ENCODE peak calls at places on chromosomes 13 and 19, in four cellular contexts. R is pancreas, J is aorta, I is Panc1. K is an unnamed sample.
A peak's percentile ranks its signal among the peaks of the same experiment; 100 is the strongest.

GRCh38 chr19:12737666-12738351 is 512 bp downstream of the GET3 start:
- DNase-seq in J (no peak), R (no peak), I (no peak), K (no peak)

GRCh38 chr13:24217601-24218281 is 57.2 kb downstream of the SPATA13 start:
- DNase-seq in J (peak; percentile 58), R (peak; percentile 43), I (no peak), K (no peak)

GRCh38 chr13:88602786-88603777 is 931.9 kb downstream of the SLITRK5 start:
- DNase-seq in I (no peak), R (no peak), J (no peak), K (no peak)

GRCh38 chr19:31659897-31660210 is 310.6 kb upstream of the TSHZ3 start:
- DNase-seq in I (no peak), R (no peak), J (no peak), K (no peak)

GRCh38 chr19:15464394-15465385 is at the start of gene RASAL3:
- DNase-seq in R (no peak), I (no peak), J (peak; percentile 63), K (no peak)

GRCh38 chr19:31350693-31351211 is 1.5 kb upstream of the TSHZ3 start:
- DNase-seq in R (peak; percentile 45), I (no peak), J (peak; percentile 74), K (no peak)

GRCh38 chr13:79246575-79246949 is 159.5 kb downstream of the RBM26 start:
- DNase-seq in J (no peak), R (no peak), I (no peak), K (no peak)

GRCh38 chr13:89169951-89170350 is 1498.8 kb downstream of the SLITRK5 start:
- DNase-seq in R (no peak), I (no peak), J (no peak), K (no peak)

GRCh38 chr19:6362351-6362801 is 1.0 kb downstream of the CLPP start:
- DNase-seq in J (no peak), I (no peak), R (no peak), K (no peak)

GRCh38 chr13:67230774-67231480 is 791 bp upstream of the PCDH9 start:
- DNase-seq in J (peak; percentile 67), I (no peak), R (peak; percentile 40), K (no peak)

GRCh38 chr13:112714772-112715569 is 25.1 kb downstream of the ATP11A start:
- DNase-seq in J (no peak), R (no peak), I (no peak), K (no peak)

GRCh38 chr19:50750010-50750409 is 20.3 kb upstream of the GPR32 start:
- DNase-seq in J (no peak), I (no peak), R (no peak), K (no peak)

GRCh38 chr19:7418575-7418974 is 69.8 kb downstream of the ARHGEF18 start:
- DNase-seq in R (no peak), I (no peak), J (no peak), K (no peak)

GRCh38 chr19:7419777-7420439 is 68.9 kb downstream of the PEX11G start:
- DNase-seq in R (no peak), I (no peak), J (no peak), K (no peak)

GRCh38 chr19:7417671-7418324 is 69.1 kb downstream of the ARHGEF18 start:
- DNase-seq in J (no peak), I (no peak), R (no peak), K (no peak)

GRCh38 chr19:7419153-7419552 is 69.7 kb downstream of the PEX11G start:
- DNase-seq in I (no peak), J (no peak), R (no peak), K (no peak)

GRCh38 chr19:7421941-7422744 is 66.7 kb downstream of the PEX11G start:
- DNase-seq in I (no peak), R (no peak), J (no peak), K (no peak)
- H3K4me3 ChIP-seq in I (no peak overlapping the region), R (no peak overlapping the region), J (no peak overlapping the region), K (no peak overlapping the region)

DNA sequence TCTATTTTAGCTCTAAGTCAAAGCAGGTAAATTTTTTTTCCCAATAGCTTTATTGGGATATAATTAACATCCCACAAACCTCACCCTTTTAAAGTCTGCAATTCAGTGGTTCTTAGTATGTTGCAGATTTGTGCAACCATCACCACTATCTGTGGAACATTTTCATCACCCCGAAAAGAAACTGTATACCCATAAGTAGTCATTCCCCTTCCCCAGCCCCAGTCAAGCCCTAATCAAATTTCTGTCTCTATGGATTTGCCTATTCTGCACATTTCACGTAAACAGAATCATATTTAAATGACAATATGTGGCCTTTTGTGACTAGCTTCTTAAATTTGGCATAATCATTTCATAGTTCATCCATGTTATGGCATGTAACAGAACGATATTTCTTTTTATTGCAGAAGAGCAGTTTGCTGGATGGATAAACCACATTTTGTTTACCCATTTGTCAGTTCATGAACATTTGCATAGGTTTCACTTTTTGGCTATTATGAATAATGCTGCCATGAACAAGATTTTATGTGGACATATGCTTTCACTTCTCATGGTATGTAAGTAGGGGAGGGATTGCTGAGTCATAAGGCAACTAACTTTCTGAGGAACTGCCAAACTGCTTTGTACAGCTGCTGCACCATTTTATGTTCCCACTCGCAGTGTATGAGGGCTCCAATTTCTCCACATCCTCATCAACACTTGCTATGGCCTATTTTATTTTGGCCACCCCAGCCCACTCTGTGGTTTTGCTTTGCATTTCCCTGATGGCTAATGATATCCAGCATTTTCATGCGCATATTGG is 10.9 kb downstream of the SLC46A3 start:
- DNase-seq in R (no peak), J (no peak), I (no peak), K (no peak)
- H3K27ac ChIP-seq in R (no peak overlapping the region), J (no peak overlapping the region), I (no peak overlapping the region), K (no peak overlapping the region)

GRCh38 chr13:95552208-95552538 is 347 bp upstream of the CLDN10 start:
- DNase-seq in I (no peak), J (no peak), R (no peak), K (no peak)
- H3K4me3 ChIP-seq in I (peak overlapping the region; percentile 59), J (no peak overlapping the region), R (peak overlapping the region; percentile 55), K (peak overlapping the region; percentile 22)

GRCh38 chr19:46021531-46022041 is 1.3 kb downstream of the PGLYRP1 start:
- DNase-seq in J (peak; percentile 40), I (no peak), R (no peak), K (no peak)

GRCh38 chr19:46019270-46019669 is 3.6 kb downstream of the PGLYRP1 start:
- DNase-seq in I (no peak), R (no peak), J (peak; percentile 27), K (no peak)

GRCh38 chr19:46022431-46023310 is at the start of gene PGLYRP1:
- DNase-seq in I (no peak), J (peak; percentile 42), R (no peak), K (no peak)

GRCh38 chr19:46022061-46022430 is 807 bp downstream of the PGLYRP1 start:
- DNase-seq in J (peak; percentile 34), R (no peak), I (no peak), K (no peak)

DNA sequence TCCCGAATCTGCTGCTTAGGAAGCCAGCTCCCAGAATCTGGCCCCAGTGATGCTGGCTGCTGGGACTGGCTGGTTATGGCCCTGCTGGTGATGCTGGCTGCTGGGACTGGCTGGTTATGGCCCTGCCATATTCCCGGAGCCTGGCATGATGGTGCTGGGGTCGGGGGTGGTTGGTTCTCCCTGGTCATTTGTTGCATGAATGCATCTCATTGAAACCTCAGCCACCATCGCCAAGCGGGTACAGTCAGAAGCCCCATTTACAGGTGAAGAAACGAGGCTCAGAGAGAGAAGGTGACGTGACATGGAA is 2.1 kb downstream of the PGLYRP1 start:
- DNase-seq in R (no peak), J (peak; percentile 21), I (no peak), K (no peak)
- H3K27ac ChIP-seq in R (no peak overlapping the region), J (no peak overlapping the region), I (no peak overlapping the region), K (no peak overlapping the region)

GRCh38 chr19:40565355-40565754 is 11.3 kb upstream of the SHKBP1 start:
- DNase-seq in J (no peak), I (no peak), R (no peak), K (no peak)

GRCh38 chr19:40567750-40568494 is 8.8 kb upstream of the SHKBP1 start:
- DNase-seq in I (no peak), J (no peak), R (no peak), K (no peak)

GRCh38 chr19:40565910-40566495 is 10.7 kb upstream of the SHKBP1 start:
- DNase-seq in J (no peak), I (no peak), R (no peak), K (no peak)

GRCh38 chr19:40570313-40571004 is 6.2 kb upstream of the SHKBP1 start:
- DNase-seq in J (peak; percentile 100), I (peak; percentile 88), R (peak; percentile 99), K (peak; percentile 100)

DNA sequence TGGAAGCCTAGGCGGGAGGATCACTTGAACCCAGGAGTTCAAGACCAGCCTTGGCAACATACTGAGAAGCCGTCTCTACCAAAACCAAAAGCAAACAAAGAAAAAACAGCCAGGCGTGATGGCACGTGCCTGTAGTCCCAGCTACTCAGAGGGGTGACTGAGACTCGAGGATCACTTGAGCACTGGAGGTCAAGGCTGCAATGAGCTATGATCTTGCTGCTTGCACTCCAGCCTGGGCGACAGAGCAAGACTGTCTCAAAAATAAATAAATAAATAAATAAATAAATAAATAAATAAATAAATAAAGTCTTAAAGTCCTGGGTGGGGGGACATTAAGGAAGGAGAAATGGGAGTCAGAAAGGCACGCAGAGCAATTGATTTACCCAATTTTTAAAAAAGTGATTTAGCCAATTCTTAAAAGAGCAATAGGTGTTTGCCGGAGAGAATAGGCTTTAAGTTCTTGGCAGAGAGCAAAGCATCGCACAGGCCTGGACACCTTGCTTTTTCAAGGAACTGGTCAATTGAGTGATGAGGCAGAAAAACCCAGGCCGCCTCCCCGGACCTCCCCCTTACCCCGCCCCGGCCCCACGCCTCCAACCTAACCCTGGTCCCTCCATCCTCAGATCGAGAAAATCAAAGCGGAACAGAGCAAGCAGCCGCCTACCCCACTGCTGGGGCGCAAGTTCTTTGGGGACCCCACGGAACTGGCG is 9.5 kb upstream of the SHKBP1 start:
- DNase-seq in I (no peak), R (no peak), J (no peak), K (no peak)
- H3K4me3 ChIP-seq in I (peak overlapping the region; percentile 31), R (peak overlapping the region; percentile 31), J (no peak overlapping the region), K (peak overlapping the region; percentile 33)

DNA sequence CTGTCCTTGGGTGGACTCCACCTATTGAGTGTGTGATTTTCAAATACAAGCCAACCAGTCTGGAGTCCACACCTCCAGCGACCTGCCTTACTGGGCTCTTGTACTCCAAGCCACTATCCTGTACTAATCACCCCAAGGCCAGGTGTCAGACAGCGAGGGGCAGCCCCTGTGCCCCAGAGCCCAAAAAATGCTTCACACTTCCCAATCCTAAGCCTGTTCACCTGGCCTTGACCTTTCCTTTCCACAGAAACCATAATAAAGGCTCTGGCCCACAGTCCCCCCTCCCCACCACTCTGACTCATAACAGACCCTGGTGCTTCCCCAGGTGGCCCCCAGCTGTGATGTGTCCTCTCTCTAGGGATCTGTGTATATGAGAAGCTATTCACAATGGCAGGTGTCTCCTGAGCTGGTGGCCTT is 3.9 kb downstream of the CD209 start:
- DNase-seq in R (no peak), I (no peak), J (no peak), K (no peak)
- H3K27ac ChIP-seq in R (no peak overlapping the region), I (no peak overlapping the region), J (no peak overlapping the region), K (no peak overlapping the region)

K was measured in iPS DF 6.9.